ENCODE peak calls at places on chromosomes 16 and 17, in five cellular contexts. G is stimulated activated CD8-positive, alpha-beta memory T cell treated with anti-CD3 and anti-CD28 coated beads, Interleukin-4, amount 100 ng/mL, for 4 hours; K is Calu3; L is fibroblast of the aortic adventitia; C is left colon. T is an unnamed sample.

GRCh38 chr16:28136751-28137434 is 73.4 kb upstream of the GSG1L start:
- DNase-seq in G (no peak), K (no peak), L (peak), C (no peak), T (no peak)

GRCh38 chr16:72952404-72953301 is 95.3 kb downstream of the ZFHX3 start:
- DNase-seq in G (no peak), K (no peak), L (peak), C (no peak), T (no peak)

GRCh38 chr17:31877911-31878702 is 19.1 kb upstream of the COPRS start:
- DNase-seq in G (no peak), K (no peak), L (peak), C (no peak), T (no peak)

GRCh38 chr17:43998552-43998951 is 5.9 kb upstream of the NAGS start:
- DNase-seq in G (no peak), K (no peak), L (peak), C (no peak), T (no peak)

GRCh38 chr17:56153215-56153614 is at the start of gene ANKFN1:
- DNase-seq in G (no peak), K (no peak), L (no peak), C (no peak), T (no peak)

GRCh38 chr16:6193718-6194117 is 1096.1 kb upstream of the EEF2KMT start:
- DNase-seq in G (no peak), K (no peak), L (no peak), C (no peak), T (no peak)

GRCh38 chr17:379531-380200 is 27.1 kb upstream of the RPH3AL start:
- DNase-seq in G (no peak), K (no peak), L (no peak), C (no peak), T (no peak)

GRCh38 chr17:57461082-57461481 is 204.8 kb downstream of the MSI2 start:
- DNase-seq in G (no peak), K (no peak), L (no peak), C (no peak), T (peak)

GRCh38 chr17:1177099-1177996 is 2.4 kb downstream of the ABR start:
- DNase-seq in G (no peak), K (no peak), L (peak), C (no peak), T (peak)

GRCh38 chr16:87701066-87701425 is 64.7 kb downstream of the KLHDC4 start:
- DNase-seq in G (no peak), K (no peak), L (no peak), C (no peak), T (no peak)

GRCh38 chr17:78882546-78883089 is 20.4 kb downstream of the CEP295NL start:
- DNase-seq in G (no peak), K (no peak), L (no peak), C (no peak), T (no peak)